ENCODE peak calls at places on chromosome 12, in four cellular contexts. V, I, Z and B are unnamed samples.

GRCh38 chr12:31321565-31322228 is 4.3 kb downstream of the SINHCAF start:
- DNase-seq in I (peak), V (no peak), Z (no peak), B (no peak)

GRCh38 chr12:96213869-96214268 is 19.7 kb downstream of the ELK3 start:
- DNase-seq in Z (no peak), I (no peak), V (no peak), B (no peak)

GRCh38 chr12:106248177-106248848 is 493 bp upstream of the CKAP4 start:
- DNase-seq in Z (no peak), V (no peak), I (peak), B (peak)

GRCh38 chr12:52740591-52740990 is 36.6 kb downstream of the KRT76 start:
- DNase-seq in V (no peak), Z (peak), I (no peak), B (no peak)

GRCh38 chr12:52005903-52006703 is 643 bp upstream of the TAMALIN start:
- DNase-seq in Z (no peak), V (peak), I (no peak), B (no peak)

GRCh38 chr12:121539908-121540307 is 40.9 kb downstream of the KDM2B start:
- DNase-seq in I (no peak), V (no peak), Z (no peak), B (no peak)

GRCh38 chr12:131634037-131634436 is 76.9 kb upstream of the SFSWAP start:
- DNase-seq in I (no peak), V (no peak), Z (no peak), B (no peak)

GRCh38 chr12:27525373-27525772 is 1.4 kb downstream of the PPFIBP1 start:
- DNase-seq in V (no peak), Z (peak), I (peak), B (peak)

GRCh38 chr12:52634266-52635056 is 16.1 kb upstream of the KRT73 start:
- DNase-seq in Z (no peak), I (no peak), V (no peak), B (no peak)

GRCh38 chr12:93090768-93091172 is 161.7 kb upstream of the EEA1 start:
- DNase-seq in V (no peak), Z (peak), I (peak), B (no peak)

GRCh38 chr12:2959194-2959507 is at the start of gene TEAD4:
- DNase-seq in I (peak), V (peak), Z (peak), B (peak)

GRCh38 chr12:121799842-121800693 is 3.7 kb upstream of the SETD1B start:
- DNase-seq in I (peak), V (peak), Z (peak), B (peak)

GRCh38 chr12:16553457-16553856 is 52.5 kb downstream of the LMO3 start:
- DNase-seq in Z (no peak), I (no peak), V (no peak), B (no peak)

GRCh38 chr12:544941-545635 is 85.3 kb downstream of the B4GALNT3 start:
- DNase-seq in Z (no peak), V (no peak), I (peak), B (no peak)